ENCODE peak calls at places on chromosome 19, in four cellular contexts. K is K562, R is H1, V is HepG2. T is an unnamed sample.
A peak's percentile ranks its signal among the peaks of the same experiment; 100 is the strongest.

GRCh38 chr19:10551698-10552301 is 8.1 kb downstream of the ATG4D start:
- DNase-seq in K (no peak), R (no peak), V (no peak), T (peak; percentile 33)

GRCh38 chr19:41249707-41250423 is 14.3 kb upstream of the HNRNPUL1 start:
- DNase-seq in K (no peak), R (no peak), V (no peak), T (no peak)

GRCh38 chr19:10929402-10929794 is 787 bp downstream of the TIMM29 start:
- DNase-seq in K (no peak), R (no peak), V (no peak), T (no peak)

GRCh38 chr19:50896591-50897190 is 14.5 kb downstream of the KLK4 start:
- DNase-seq in K (peak; percentile 40), R (no peak), V (peak; percentile 26), T (peak; percentile 60)

GRCh38 chr19:7983286-7983950 is 22.0 kb downstream of the ELAVL1 start:
- DNase-seq in K (no peak), R (no peak), V (no peak), T (no peak)

GRCh38 chr19:58538257-58539168 is 5.4 kb upstream of the TRIM28 start:
- DNase-seq in K (no peak), R (no peak), V (no peak), T (no peak)

GRCh38 chr19:40619333-40620160 is 18.4 kb downstream of the LTBP4 start:
- DNase-seq in K (no peak), R (no peak), V (no peak), T (no peak)

GRCh38 chr19:3493651-3494050 is 6.8 kb downstream of the DOHH start:
- DNase-seq in K (no peak), R (no peak), V (no peak), T (no peak)

GRCh38 chr19:29516821-29517395 is 8.9 kb upstream of the VSTM2B start:
- DNase-seq in K (no peak), R (no peak), V (no peak), T (no peak)

GRCh38 chr19:5436101-5436947 is 18.9 kb upstream of the ZNRF4 start:
- DNase-seq in K (peak; percentile 96), R (peak; percentile 68), V (no peak), T (no peak)

GRCh38 chr19:48841571-48841970 is 5.3 kb upstream of the HSD17B14 start:
- DNase-seq in K (no peak), R (no peak), V (no peak), T (no peak)

GRCh38 chr19:48841047-48841446 is 4.8 kb upstream of the HSD17B14 start:
- DNase-seq in K (no peak), R (no peak), V (no peak), T (no peak)

GRCh38 chr19:48845384-48845783 is 9.1 kb upstream of the HSD17B14 start:
- DNase-seq in K (no peak), R (no peak), V (no peak), T (no peak)

GRCh38 chr19:48844472-48844871 is 8.2 kb upstream of the HSD17B14 start:
- DNase-seq in K (peak; percentile 83), R (no peak), V (peak; percentile 82), T (peak; percentile 67)

DNA sequence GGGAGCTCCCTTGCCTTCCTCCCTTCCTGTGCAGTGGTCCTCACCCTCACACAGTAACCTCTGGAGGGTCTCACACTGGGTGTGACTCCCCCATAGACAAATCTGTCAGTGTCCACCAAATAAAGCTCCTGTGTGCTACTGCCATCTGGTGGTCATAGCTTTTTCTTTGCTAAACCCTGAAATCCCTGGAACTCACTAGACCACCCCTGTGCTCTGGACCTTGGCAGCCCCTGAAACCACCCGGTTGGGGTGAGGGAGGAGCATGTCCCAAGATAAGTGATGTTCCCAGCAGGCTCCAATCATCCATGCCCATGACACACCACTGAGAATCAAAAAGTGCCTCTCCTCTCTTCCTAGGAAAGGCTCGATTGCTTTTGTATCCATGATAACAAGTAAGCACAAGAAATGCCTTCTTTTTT is 6.5 kb upstream of the HSD17B14 start:
- DNase-seq in K (peak; percentile 53), R (no peak), V (peak; percentile 58), T (peak; percentile 46)
- TF ChIP-seq ZNF274 in K (no peak), R (no peak), V (no peak), T (no peak)

GRCh38 chr19:1171755-1172352 is 2.2 kb downstream of the SBNO2 start:
- DNase-seq in K (no peak), R (no peak), V (no peak), T (no peak)

GRCh38 chr19:1172353-1173159 is 1.5 kb downstream of the SBNO2 start:
- DNase-seq in K (no peak), R (no peak), V (no peak), T (no peak)

GRCh38 chr19:1173845-1174809 is at the start of gene SBNO2:
- DNase-seq in K (peak; percentile 99), R (peak; percentile 70), V (peak; percentile 69), T (peak; percentile 72)

GRCh38 chr19:1175020-1175419 is 952 bp upstream of the SBNO2 start:
- DNase-seq in K (no peak), R (no peak), V (no peak), T (no peak)

GRCh38 chr19:1173160-1173844 is 766 bp downstream of the SBNO2 start:
- DNase-seq in K (peak; percentile 51), R (no peak), V (no peak), T (no peak)
- TF ChIP-seq FOSL1 in K (no peak), R (no peak), V (no peak), T (no peak)

DNA sequence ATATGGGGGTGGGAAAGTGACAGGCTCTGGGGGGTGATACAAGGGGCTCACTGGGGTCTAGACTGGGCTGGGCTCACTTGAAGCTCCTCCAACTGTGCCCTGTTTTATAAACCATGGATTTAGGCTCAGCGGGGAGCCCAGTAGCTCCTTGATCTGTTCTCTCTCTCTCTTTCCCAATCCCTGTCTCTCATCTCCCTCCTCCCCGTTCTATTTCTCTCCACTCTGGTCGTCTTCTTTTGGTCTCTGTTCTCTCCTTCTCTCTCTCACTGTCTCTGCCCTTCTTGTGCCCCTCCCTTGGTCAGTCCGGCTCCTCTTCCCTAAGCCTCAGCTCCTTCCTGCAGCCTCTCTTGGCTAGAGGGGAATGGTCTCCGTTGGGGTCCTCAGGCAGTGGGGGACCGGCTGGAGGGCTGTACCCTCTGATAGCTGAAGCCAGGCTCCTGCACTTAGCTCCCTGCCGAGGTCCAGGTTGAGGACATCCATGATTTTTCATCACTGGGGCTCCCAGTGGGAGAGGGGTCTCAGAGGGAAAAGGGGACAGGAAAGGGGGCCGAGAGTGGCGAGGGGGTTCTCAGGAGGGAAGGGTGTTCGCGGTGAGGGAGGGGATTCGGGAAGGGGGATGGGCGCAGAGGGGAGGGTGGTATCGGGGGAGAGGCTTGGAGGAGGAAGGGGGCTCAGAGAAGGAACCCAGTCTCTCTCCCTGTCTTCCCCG is 8.5 kb downstream of the UNC13A start:
- DNase-seq in K (no peak), R (no peak), V (no peak), T (no peak)
- H3K27ac ChIP-seq in K (peak overlapping the region; percentile 37), R (no peak overlapping the region), V (no peak overlapping the region), T (peak overlapping the region; percentile 20)

GRCh38 chr19:13051581-13052165 is 51.0 kb downstream of the LYL1 start:
- DNase-seq in K (peak; percentile 81), R (no peak), V (peak; percentile 54), T (no peak)
- TF ChIP-seq ZNF274 in K (no peak), R (no peak), V (peak; percentile 49), T (no peak)

DNA sequence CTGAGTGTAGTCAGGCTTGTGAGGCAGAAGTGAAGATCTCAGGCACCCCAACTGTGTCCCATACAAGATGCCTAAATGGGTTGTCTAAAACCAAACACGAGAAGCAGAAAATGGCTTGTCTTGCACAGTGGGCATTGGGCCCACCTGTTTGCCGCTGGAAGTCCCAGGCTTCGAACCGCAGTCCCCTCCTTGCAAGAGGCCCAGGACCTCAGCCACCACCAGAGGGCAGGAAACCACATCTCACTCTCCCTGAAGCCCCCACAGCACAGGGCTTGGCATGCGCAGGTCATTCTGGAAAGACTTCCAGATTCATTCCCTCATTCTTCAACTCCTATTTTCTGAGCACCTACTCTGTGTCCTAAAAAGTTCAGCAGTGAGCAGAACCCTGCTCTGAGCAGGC is 973.7 kb downstream of the UQCRFS1 start:
- DNase-seq in K (peak; percentile 35), R (peak; percentile 43), V (no peak), T (no peak)
- TF ChIP-seq FOSL1 in K (no peak), R (no peak), V (no peak), T (no peak)

GRCh38 chr19:17202713-17203112 is 12.4 kb upstream of the USE1 start:
- DNase-seq in K (no peak), R (no peak), V (no peak), T (no peak)

GRCh38 chr19:17197666-17198065 is 17.5 kb upstream of the USE1 start:
- DNase-seq in K (no peak), R (no peak), V (no peak), T (no peak)

GRCh38 chr19:17196610-17197009 is 18.5 kb upstream of the USE1 start:
- DNase-seq in K (no peak), R (no peak), V (no peak), T (no peak)

GRCh38 chr19:17202249-17202648 is 12.9 kb upstream of the USE1 start:
- DNase-seq in K (no peak), R (no peak), V (no peak), T (peak; percentile 15)

DNA sequence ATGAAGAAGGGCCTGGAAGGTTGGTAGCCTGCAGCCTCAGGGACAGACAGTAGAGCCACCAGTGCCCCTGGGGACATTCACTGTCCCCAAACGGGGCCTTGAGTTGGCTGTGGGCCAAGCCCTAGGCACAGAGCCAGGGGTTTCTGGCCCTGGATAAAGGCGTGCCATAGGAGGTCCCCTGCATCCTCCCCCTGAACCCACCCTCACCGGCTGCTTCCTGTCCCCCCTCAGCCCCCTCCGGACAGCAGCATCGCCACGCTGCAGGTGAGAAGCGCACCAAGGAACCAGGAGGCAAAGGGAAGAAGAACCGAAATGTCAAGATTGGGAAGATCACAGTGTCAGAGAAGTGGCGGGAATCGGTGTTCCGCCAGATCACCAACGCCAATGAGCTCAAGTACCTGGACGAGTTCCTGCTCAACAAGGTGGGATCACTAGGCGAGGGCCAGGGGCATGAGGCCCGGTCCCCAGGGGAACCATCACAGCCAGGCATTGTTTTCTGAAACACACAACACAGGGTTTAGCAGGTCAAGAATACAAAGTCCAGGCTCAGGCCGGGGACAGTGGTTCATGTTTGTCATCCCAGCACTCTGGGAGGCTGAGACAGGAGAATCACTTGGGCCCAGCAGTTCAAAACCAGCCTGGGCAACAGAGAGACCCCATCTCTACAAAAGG is 14.6 kb upstream of the USE1 start:
- DNase-seq in K (no peak), R (no peak), V (peak; percentile 82), T (no peak)
- H3K27ac ChIP-seq in K (no peak overlapping the region), R (no peak overlapping the region), V (peak overlapping the region; percentile 81), T (no peak overlapping the region)

T was measured in HCT116.